ENCODE peak calls at places on chromosomes 1 and 21, in seven cellular contexts. F is fibroblast of lung, G is upper lobe of right lung, T is brain microvascular endothelial cell, D is prostate gland, A is epithelial cell of esophagus, S is aorta. M is an unnamed sample.
A peak's percentile ranks its signal among the peaks of the same experiment; 100 is the strongest.

GRCh38 chr1:1376551-1377226 is 1.7 kb upstream of the AURKAIP1 start:
- DNase-seq in G (no peak), S (no peak), A (no peak), T (no peak), F (no peak), D (no peak), M (no peak)

GRCh38 chr21:40947713-40948112 is 100.8 kb upstream of the DSCAM start:
- DNase-seq in A (no peak), S (no peak), F (no peak), D (no peak), G (no peak), T (no peak), M (no peak)

GRCh38 chr1:180563013-180563827 is 4.5 kb downstream of the OVAAL start:
- DNase-seq in D (no peak), S (no peak), F (peak; percentile 58), A (peak; percentile 69), G (no peak), T (peak; percentile 60), M (no peak)

GRCh38 chr21:36929622-36930021 is 36.8 kb downstream of the HLCS start:
- DNase-seq in F (no peak), D (peak; percentile 54), G (no peak), A (peak; percentile 79), T (no peak), S (no peak), M (no peak)

GRCh38 chr1:7644906-7645750 is 126.0 kb upstream of the VAMP3 start:
- DNase-seq in S (no peak), A (no peak), T (no peak), D (no peak), G (peak; percentile 88), F (no peak), M (no peak)

GRCh38 chr1:6100801-6101783 is 55.4 kb downstream of the KCNAB2 start:
- DNase-seq in S (peak; percentile 34), A (no peak), T (no peak), F (no peak), G (peak; percentile 57), D (no peak), M (no peak)

GRCh38 chr1:53080041-53080440 is 18.0 kb downstream of the PODN start:
- DNase-seq in D (no peak), F (no peak), S (peak; percentile 35), G (peak; percentile 35), T (no peak), A (no peak), M (no peak)

GRCh38 chr1:151581946-151582345 is 29.9 kb upstream of the SNX27 start:
- DNase-seq in F (no peak), A (no peak), S (no peak), G (no peak), D (no peak), T (no peak), M (no peak)

GRCh38 chr1:206709772-206710456 is 25.2 kb downstream of the MAPKAPK2 start:
- DNase-seq in D (no peak), A (peak; percentile 86), S (no peak), T (peak; percentile 52), F (no peak), G (no peak), M (no peak)

GRCh38 chr21:45826733-45827692 is 154.6 kb upstream of the COL6A1 start:
- DNase-seq in D (no peak), S (no peak), F (no peak), G (no peak), T (no peak), A (no peak), M (no peak)

GRCh38 chr1:88302843-88303486 is 381.1 kb upstream of the PKN2 start:
- DNase-seq in S (no peak), T (peak; percentile 2), D (peak; percentile 8), G (no peak), F (peak; percentile 70), A (peak; percentile 42), M (peak; percentile 32)

GRCh38 chr1:10045480-10046355 is 13.0 kb downstream of the UBE4B start:
- DNase-seq in G (no peak), S (no peak), D (peak; percentile 82), A (no peak), T (peak; percentile 8), F (peak; percentile 85), M (no peak)

GRCh38 chr1:103275725-103276124 is 167.4 kb upstream of the COL11A1 start:
- DNase-seq in G (no peak), D (no peak), S (no peak), T (no peak), F (peak; percentile 37), A (no peak), M (no peak)

GRCh38 chr1:208031932-208032320 is 121.0 kb upstream of the CD34 start:
- DNase-seq in G (no peak), T (no peak), D (no peak), F (no peak), A (no peak), S (no peak), M (no peak)

GRCh38 chr1:115665319-115665718 is 23.5 kb downstream of the VANGL1 start:
- DNase-seq in S (no peak), D (peak; percentile 59), A (peak; percentile 79), T (no peak), G (no peak), F (no peak), M (no peak)

GRCh38 chr1:17010601-17011438 is 908 bp downstream of the ATP13A2 start:
- DNase-seq in S (peak; percentile 78), G (peak; percentile 77), T (no peak), F (peak; percentile 21), A (peak; percentile 39), D (no peak), M (no peak)

GRCh38 chr21:44702973-44703730 is 6.2 kb downstream of the KRTAP10-12 start:
- DNase-seq in D (no peak), S (no peak), F (no peak), G (no peak), A (no peak), T (no peak), M (no peak)

GRCh38 chr1:212457740-212458338 is 25.1 kb downstream of the NENF start:
- DNase-seq in D (no peak), A (peak; percentile 62), T (peak; percentile 45), S (no peak), G (no peak), F (peak; percentile 44), M (no peak)
- H3K4me3 ChIP-seq in D (no peak overlapping the region), A (no peak overlapping the region), T (no peak overlapping the region), S (no peak overlapping the region), G (no peak overlapping the region), F (no peak overlapping the region), M (no peak overlapping the region)

GRCh38 chr1:222457513-222457912 is 90.4 kb downstream of the HHIPL2 start:
- DNase-seq in D (no peak), S (no peak), G (no peak), A (no peak), F (no peak), T (no peak), M (no peak)

GRCh38 chr1:222457084-222457483 is 90.8 kb downstream of the HHIPL2 start:
- DNase-seq in D (no peak), S (no peak), F (no peak), A (no peak), G (no peak), T (no peak), M (no peak)

GRCh38 chr1:222454782-222455181 is 93.1 kb downstream of the HHIPL2 start:
- DNase-seq in D (no peak), S (no peak), T (no peak), A (peak; percentile 40), G (no peak), F (no peak), M (no peak)

GRCh38 chr1:222454196-222454595 is 93.7 kb downstream of the HHIPL2 start:
- DNase-seq in G (no peak), D (no peak), A (no peak), S (no peak), F (peak; percentile 15), T (no peak), M (no peak)

GRCh38 chr1:222455188-222455879 is 92.6 kb downstream of the HHIPL2 start:
- DNase-seq in A (peak; percentile 85), D (peak; percentile 79), T (peak; percentile 85), F (peak; percentile 92), S (peak; percentile 86), G (peak; percentile 86), M (peak; percentile 76)
- H3K4me3 ChIP-seq in A (no peak overlapping the region), D (no peak overlapping the region), T (peak overlapping the region; percentile 25), F (no peak overlapping the region), S (no peak overlapping the region), G (no peak overlapping the region), M (no peak overlapping the region)

GRCh38 chr21:34697826-34698225 is 29.0 kb downstream of the CLIC6 start:
- DNase-seq in D (no peak), F (no peak), S (no peak), T (no peak), G (no peak), A (no peak), M (no peak)

GRCh38 chr21:34698270-34699015 is 29.6 kb downstream of the CLIC6 start:
- DNase-seq in D (no peak), G (no peak), T (no peak), S (no peak), A (no peak), F (no peak), M (no peak)

GRCh38 chr21:34701726-34702125 is 32.9 kb downstream of the CLIC6 start:
- DNase-seq in T (no peak), G (no peak), D (no peak), S (no peak), A (no peak), F (no peak), M (no peak)

GRCh38 chr21:34702341-34702807 is 33.6 kb downstream of the CLIC6 start:
- DNase-seq in T (peak; percentile 43), S (peak; percentile 77), G (no peak), D (no peak), F (peak; percentile 89), A (peak; percentile 81), M (no peak)

DNA sequence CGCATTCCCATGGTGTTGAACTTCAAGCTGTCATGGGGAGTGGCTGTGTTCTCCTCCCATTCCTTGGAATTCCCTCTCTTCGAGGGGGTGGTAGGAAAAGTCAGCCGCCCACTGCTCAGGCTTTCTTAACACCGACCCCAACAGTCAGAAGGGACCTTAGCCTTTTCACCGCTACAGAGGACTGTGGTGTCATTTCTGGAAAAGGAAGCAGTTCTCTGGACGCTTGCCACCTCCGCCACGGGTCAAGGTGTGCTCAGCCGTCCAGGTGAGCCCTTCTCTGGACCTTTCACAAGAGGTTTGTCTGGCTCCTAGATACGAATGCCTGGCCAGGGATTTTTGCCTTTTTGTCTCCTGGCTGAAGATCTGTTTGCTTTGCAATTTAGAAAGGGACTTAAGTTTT is 31.8 kb downstream of the CLIC6 start:
- DNase-seq in D (no peak), G (peak; percentile 71), T (no peak), F (no peak), A (no peak), S (no peak), M (no peak)
- H3K4me3 ChIP-seq in D (no peak overlapping the region), G (no peak overlapping the region), T (no peak overlapping the region), F (no peak overlapping the region), A (no peak overlapping the region), S (no peak overlapping the region), M (no peak overlapping the region)

GRCh38 chr1:216184281-216184680 is 239.0 kb downstream of the USH2A start:
- DNase-seq in D (no peak), F (peak; percentile 25), A (no peak), S (no peak), T (no peak), G (no peak), M (no peak)

GRCh38 chr1:216183007-216183406 is 240.2 kb downstream of the USH2A start:
- DNase-seq in G (no peak), S (no peak), A (peak; percentile 59), T (peak; percentile 23), F (peak; percentile 33), D (no peak), M (peak; percentile 5)

GRCh38 chr1:216186131-216186530 is 237.1 kb downstream of the USH2A start:
- DNase-seq in A (no peak), T (no peak), F (no peak), G (no peak), S (no peak), D (no peak), M (no peak)

GRCh38 chr1:216181590-216181989 is 241.7 kb downstream of the USH2A start:
- DNase-seq in A (no peak), D (no peak), G (no peak), T (no peak), S (no peak), F (no peak), M (no peak)

GRCh38 chr1:216183427-216183826 is 239.8 kb downstream of the USH2A start:
- DNase-seq in D (no peak), F (peak; percentile 15), S (no peak), T (no peak), A (peak; percentile 18), G (no peak), M (no peak)
- H3K4me3 ChIP-seq in D (no peak overlapping the region), F (no peak overlapping the region), S (no peak overlapping the region), T (no peak overlapping the region), A (no peak overlapping the region), G (no peak overlapping the region), M (no peak overlapping the region)

M was measured in astrocyte of the cerebellum.